ENCODE peak calls at places on chromosomes 4 and X, in eight cellular contexts. One of them, this sample, is unnamed.

GRCh38 chr4:74654230-74654681 is 140.1 kb downstream of the BTC start:
- DNase-seq in psoas muscle: no peak
- DNase-seq in cardiac muscle cell: no peak
- DNase-seq in OCI-LY7: no peak
- DNase-seq in CD8-positive, alpha-beta memory T cell: no peak
- DNase-seq in tibial artery: no peak
- DNase-seq in GM23338: no peak
- DNase-seq in lung: no peak
- DNase-seq in this sample: no peak

GRCh38 chr4:182576609-182577289 is 333.5 kb downstream of the TENM3 start:
- DNase-seq in psoas muscle: no peak
- DNase-seq in cardiac muscle cell: no peak
- DNase-seq in OCI-LY7: no peak
- DNase-seq in CD8-positive, alpha-beta memory T cell: no peak
- DNase-seq in tibial artery: no peak
- DNase-seq in GM23338: peak; percentile 33
- DNase-seq in lung: no peak
- DNase-seq in this sample: no peak

GRCh38 chrX:39133971-39134370 is 332.7 kb downstream of the MID1IP1 start:
- DNase-seq in psoas muscle: no peak
- DNase-seq in cardiac muscle cell: peak; percentile 28
- DNase-seq in OCI-LY7: peak; percentile 24
- DNase-seq in CD8-positive, alpha-beta memory T cell: no peak
- DNase-seq in tibial artery: no peak
- DNase-seq in GM23338: peak; percentile 24
- DNase-seq in lung: no peak
- DNase-seq in this sample: no peak

GRCh38 chr4:177740563-177740962 is 298.3 kb upstream of the AGA start:
- DNase-seq in psoas muscle: no peak
- DNase-seq in cardiac muscle cell: no peak
- DNase-seq in OCI-LY7: no peak
- DNase-seq in CD8-positive, alpha-beta memory T cell: no peak
- DNase-seq in tibial artery: no peak
- DNase-seq in GM23338: no peak
- DNase-seq in lung: no peak
- DNase-seq in this sample: no peak

GRCh38 chr4:24924309-24924781 is 11.5 kb upstream of the CCDC149 start:
- DNase-seq in psoas muscle: no peak
- DNase-seq in cardiac muscle cell: no peak
- DNase-seq in OCI-LY7: no peak
- DNase-seq in CD8-positive, alpha-beta memory T cell: no peak
- DNase-seq in tibial artery: no peak
- DNase-seq in GM23338: no peak
- DNase-seq in lung: no peak
- DNase-seq in this sample: no peak

GRCh38 chrX:119828446-119828845 is 24.3 kb downstream of the UPF3B start:
- DNase-seq in psoas muscle: no peak
- DNase-seq in cardiac muscle cell: no peak
- DNase-seq in OCI-LY7: no peak
- DNase-seq in CD8-positive, alpha-beta memory T cell: no peak
- DNase-seq in tibial artery: no peak
- DNase-seq in GM23338: no peak
- DNase-seq in lung: no peak
- DNase-seq in this sample: no peak

GRCh38 chrX:101415180-101416130 is 7.4 kb downstream of the HNRNPH2 start:
- DNase-seq in psoas muscle: no peak
- DNase-seq in cardiac muscle cell: peak; percentile 60
- DNase-seq in OCI-LY7: peak; percentile 64
- DNase-seq in CD8-positive, alpha-beta memory T cell: peak; percentile 49
- DNase-seq in tibial artery: no peak
- DNase-seq in GM23338: peak; percentile 75
- DNase-seq in lung: peak; percentile 42
- DNase-seq in this sample: peak; percentile 39

GRCh38 chrX:115332832-115333231 is 43.3 kb downstream of the LUZP4 start:
- DNase-seq in psoas muscle: no peak
- DNase-seq in cardiac muscle cell: no peak
- DNase-seq in OCI-LY7: no peak
- DNase-seq in CD8-positive, alpha-beta memory T cell: no peak
- DNase-seq in tibial artery: no peak
- DNase-seq in GM23338: no peak
- DNase-seq in lung: no peak
- DNase-seq in this sample: no peak

GRCh38 chr4:151415978-151416377 is 7.0 kb downstream of the FHIP1A start:
- DNase-seq in psoas muscle: no peak
- DNase-seq in cardiac muscle cell: no peak
- DNase-seq in OCI-LY7: no peak
- DNase-seq in CD8-positive, alpha-beta memory T cell: no peak
- DNase-seq in tibial artery: no peak
- DNase-seq in GM23338: no peak
- DNase-seq in lung: no peak
- DNase-seq in this sample: no peak

GRCh38 chr4:3248178-3248480 is 830 bp upstream of the MSANTD1 start:
- DNase-seq in psoas muscle: no peak
- DNase-seq in cardiac muscle cell: no peak
- DNase-seq in OCI-LY7: no peak
- DNase-seq in CD8-positive, alpha-beta memory T cell: no peak
- DNase-seq in tibial artery: no peak
- DNase-seq in GM23338: no peak
- DNase-seq in lung: no peak
- DNase-seq in this sample: no peak

GRCh38 chr4:107248571-107248970 is 212.5 kb upstream of the DKK2 start:
- DNase-seq in psoas muscle: no peak
- DNase-seq in cardiac muscle cell: no peak
- DNase-seq in OCI-LY7: no peak
- DNase-seq in CD8-positive, alpha-beta memory T cell: no peak
- DNase-seq in tibial artery: no peak
- DNase-seq in GM23338: no peak
- DNase-seq in lung: no peak
- DNase-seq in this sample: no peak

GRCh38 chrX:93673869-93674271 is at the start of gene FAM133A:
- DNase-seq in psoas muscle: no peak
- DNase-seq in cardiac muscle cell: peak; percentile 66
- DNase-seq in OCI-LY7: no peak
- DNase-seq in CD8-positive, alpha-beta memory T cell: no peak
- DNase-seq in tibial artery: no peak
- DNase-seq in GM23338: no peak
- DNase-seq in lung: no peak
- DNase-seq in this sample: no peak

GRCh38 chr4:20253799-20254409 is 2.2 kb downstream of the SLIT2 start:
- DNase-seq in psoas muscle: peak; percentile 49
- DNase-seq in cardiac muscle cell: peak; percentile 48
- DNase-seq in OCI-LY7: no peak
- DNase-seq in CD8-positive, alpha-beta memory T cell: peak; percentile 42
- DNase-seq in tibial artery: peak; percentile 45
- DNase-seq in GM23338: peak; percentile 36
- DNase-seq in lung: no peak
- DNase-seq in this sample: no peak

GRCh38 chrX:82721891-82722290 is 786.2 kb upstream of the POU3F4 start:
- DNase-seq in psoas muscle: no peak
- DNase-seq in cardiac muscle cell: no peak
- DNase-seq in OCI-LY7: no peak
- DNase-seq in CD8-positive, alpha-beta memory T cell: no peak
- DNase-seq in tibial artery: no peak
- DNase-seq in GM23338: no peak
- DNase-seq in lung: no peak
- DNase-seq in this sample: no peak

DNA sequence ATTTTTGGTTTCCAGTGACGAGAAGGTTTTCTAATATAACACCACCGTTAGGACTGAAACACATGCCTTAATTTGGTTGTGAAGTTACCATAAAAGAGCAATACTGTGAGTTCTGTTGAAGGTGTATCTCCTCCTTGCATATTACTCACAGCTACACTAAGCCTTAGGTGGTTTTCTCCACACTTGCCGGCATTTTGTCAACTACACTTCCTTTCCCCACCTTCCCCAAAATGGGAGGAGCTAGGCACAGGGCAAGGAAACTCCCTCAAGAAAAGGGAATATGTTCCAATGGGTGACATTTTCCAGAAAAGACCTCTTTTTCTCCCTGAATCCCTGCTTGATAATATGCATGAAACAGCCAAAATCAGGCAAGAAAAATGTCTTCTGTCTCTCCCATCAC is 44.8 kb downstream of the RELL1 start:
- DNase-seq in psoas muscle: no peak
- DNase-seq in cardiac muscle cell: no peak
- DNase-seq in OCI-LY7: no peak
- DNase-seq in CD8-positive, alpha-beta memory T cell: no peak
- DNase-seq in tibial artery: no peak
- DNase-seq in GM23338: peak; percentile 27
- DNase-seq in lung: no peak
- DNase-seq in this sample: no peak
- H3K4me1 ChIP-seq in psoas muscle: no peaks in the 10 kb centered on the region
- H3K4me1 ChIP-seq in cardiac muscle cell: no peaks in the 10 kb centered on the region
- H3K4me1 ChIP-seq in OCI-LY7: peaks cover 22% of the 10 kb centered on the region
- H3K4me1 ChIP-seq in CD8-positive, alpha-beta memory T cell: no peaks in the 10 kb centered on the region
- H3K4me1 ChIP-seq in tibial artery: no peaks in the 10 kb centered on the region
- H3K4me1 ChIP-seq in GM23338: peaks cover 28% of the 10 kb centered on the region
- H3K4me1 ChIP-seq in lung: no peaks in the 10 kb centered on the region
- H3K4me1 ChIP-seq in this sample: peaks cover 5% of the 10 kb centered on the region

GRCh38 chr4:68344049-68344448 is 5.8 kb downstream of the YTHDC1 start:
- DNase-seq in psoas muscle: no peak
- DNase-seq in cardiac muscle cell: no peak
- DNase-seq in OCI-LY7: no peak
- DNase-seq in CD8-positive, alpha-beta memory T cell: no peak
- DNase-seq in tibial artery: no peak
- DNase-seq in GM23338: no peak
- DNase-seq in lung: no peak
- DNase-seq in this sample: no peak

GRCh38 chr4:68346461-68346860 is 3.4 kb downstream of the YTHDC1 start:
- DNase-seq in psoas muscle: no peak
- DNase-seq in cardiac muscle cell: no peak
- DNase-seq in OCI-LY7: no peak
- DNase-seq in CD8-positive, alpha-beta memory T cell: no peak
- DNase-seq in tibial artery: no peak
- DNase-seq in GM23338: no peak
- DNase-seq in lung: no peak
- DNase-seq in this sample: no peak

GRCh38 chr4:68338625-68339024 is 11.3 kb downstream of the YTHDC1 start:
- DNase-seq in psoas muscle: no peak
- DNase-seq in cardiac muscle cell: peak; percentile 47
- DNase-seq in OCI-LY7: no peak
- DNase-seq in CD8-positive, alpha-beta memory T cell: no peak
- DNase-seq in tibial artery: no peak
- DNase-seq in GM23338: no peak
- DNase-seq in lung: no peak
- DNase-seq in this sample: no peak

GRCh38 chr4:68344785-68345184 is 5.1 kb downstream of the YTHDC1 start:
- DNase-seq in psoas muscle: no peak
- DNase-seq in cardiac muscle cell: no peak
- DNase-seq in OCI-LY7: no peak
- DNase-seq in CD8-positive, alpha-beta memory T cell: no peak
- DNase-seq in tibial artery: no peak
- DNase-seq in GM23338: no peak
- DNase-seq in lung: no peak
- DNase-seq in this sample: no peak

DNA sequence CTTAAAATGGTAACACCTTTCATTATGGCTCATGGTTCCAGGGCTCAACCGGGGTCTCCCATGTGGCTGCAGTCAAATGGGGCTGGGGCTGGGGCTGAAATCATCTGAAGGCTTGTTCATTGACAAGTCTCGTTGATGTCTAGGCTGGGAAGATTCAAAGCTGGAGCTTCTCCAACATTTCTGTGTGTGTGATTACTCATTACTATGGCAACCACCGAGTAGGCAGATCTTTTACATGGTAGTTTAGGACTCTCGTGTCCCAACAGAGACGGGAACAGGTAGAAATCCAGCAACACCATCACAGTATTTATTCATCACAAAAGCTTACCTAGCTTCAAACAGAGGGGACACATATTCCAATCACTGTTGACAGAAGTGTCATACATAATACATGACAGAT is 7.8 kb downstream of the YTHDC1 start:
- DNase-seq in psoas muscle: no peak
- DNase-seq in cardiac muscle cell: no peak
- DNase-seq in OCI-LY7: no peak
- DNase-seq in CD8-positive, alpha-beta memory T cell: no peak
- DNase-seq in tibial artery: no peak
- DNase-seq in GM23338: peak; percentile 24
- DNase-seq in lung: no peak
- DNase-seq in this sample: no peak
- H3K4me1 ChIP-seq in psoas muscle: peaks cover 87% of the 10 kb centered on the region
- H3K4me1 ChIP-seq in cardiac muscle cell: peaks cover 52% of the 10 kb centered on the region
- H3K4me1 ChIP-seq in OCI-LY7: peaks cover 13% of the 10 kb centered on the region
- H3K4me1 ChIP-seq in CD8-positive, alpha-beta memory T cell: peaks cover 74% of the 10 kb centered on the region
- H3K4me1 ChIP-seq in tibial artery: peaks cover 42% of the 10 kb centered on the region
- H3K4me1 ChIP-seq in GM23338: peaks cover 62% of the 10 kb centered on the region
- H3K4me1 ChIP-seq in lung: peaks cover 39% of the 10 kb centered on the region
- H3K4me1 ChIP-seq in this sample: peaks cover 20% of the 10 kb centered on the region

DNA sequence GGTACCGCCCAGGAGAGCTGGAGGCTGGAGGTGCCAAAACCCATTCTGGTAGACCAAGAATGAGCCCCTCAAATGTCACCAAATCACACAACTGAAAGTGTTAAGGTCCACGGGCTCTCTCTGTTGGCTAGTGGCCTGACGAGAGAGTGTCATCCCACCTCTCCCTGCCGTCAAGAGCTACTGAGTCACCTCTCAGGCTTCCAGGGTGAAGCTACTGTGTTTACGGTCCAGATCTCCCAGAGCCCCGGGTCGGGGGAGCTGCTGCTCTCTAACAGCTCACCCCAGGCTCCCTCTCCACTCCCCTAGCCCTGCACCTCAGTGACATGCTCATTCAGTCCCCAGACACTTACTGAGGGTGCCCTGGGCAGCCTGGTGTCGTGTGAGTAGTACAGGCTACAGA is 59.2 kb downstream of the ADGRG2 start:
- DNase-seq in psoas muscle: no peak
- DNase-seq in cardiac muscle cell: no peak
- DNase-seq in OCI-LY7: no peak
- DNase-seq in CD8-positive, alpha-beta memory T cell: no peak
- DNase-seq in tibial artery: no peak
- DNase-seq in GM23338: no peak
- DNase-seq in lung: no peak
- DNase-seq in this sample: no peak
- H3K4me1 ChIP-seq in psoas muscle: no peaks in the 10 kb centered on the region
- H3K4me1 ChIP-seq in cardiac muscle cell: no peaks in the 10 kb centered on the region
- H3K4me1 ChIP-seq in OCI-LY7: no peaks in the 10 kb centered on the region
- H3K4me1 ChIP-seq in CD8-positive, alpha-beta memory T cell: no peaks in the 10 kb centered on the region
- H3K4me1 ChIP-seq in tibial artery: no peaks in the 10 kb centered on the region
- H3K4me1 ChIP-seq in GM23338: peaks cover 10% of the 10 kb centered on the region
- H3K4me1 ChIP-seq in lung: no peaks in the 10 kb centered on the region
- H3K4me1 ChIP-seq in this sample: no peaks in the 10 kb centered on the region

DNA sequence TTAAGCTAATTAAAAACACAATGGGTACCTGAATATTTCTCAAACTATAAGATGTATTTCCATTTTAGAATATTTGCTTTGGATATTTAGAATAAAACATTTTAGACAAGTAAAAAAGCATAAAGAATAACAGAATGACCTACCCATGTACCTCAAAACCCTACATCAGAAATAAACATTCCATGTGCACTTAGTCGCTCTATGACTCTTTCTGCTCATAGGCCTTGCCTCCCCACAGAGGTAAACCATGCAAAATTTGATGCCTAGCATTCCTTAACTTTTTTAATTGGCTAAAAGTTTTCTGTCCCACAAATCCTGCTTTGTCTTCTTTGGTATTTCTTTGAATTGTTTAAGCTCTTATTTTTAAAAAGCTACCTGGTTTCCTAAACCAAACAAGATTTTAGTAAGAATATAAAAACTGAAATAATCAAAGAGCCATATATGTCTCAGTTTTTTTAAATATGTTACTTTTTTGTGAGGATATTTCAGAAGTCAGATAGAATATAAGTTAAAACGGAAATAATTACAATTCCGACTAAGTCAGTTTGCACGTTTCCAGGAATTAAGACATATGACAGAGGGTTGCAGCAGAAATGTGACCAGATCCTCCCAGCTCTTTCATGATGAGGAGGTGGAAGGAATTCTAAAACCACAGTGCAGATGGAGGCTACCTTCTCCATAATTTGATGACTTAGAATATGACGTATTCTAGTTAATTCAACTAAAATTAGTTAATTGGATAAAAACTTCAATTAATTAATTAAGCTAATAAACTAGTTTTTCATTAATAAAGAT is 102.5 kb downstream of the FIP1L1 start:
- DNase-seq in psoas muscle: no peak
- DNase-seq in cardiac muscle cell: no peak
- DNase-seq in OCI-LY7: no peak
- DNase-seq in CD8-positive, alpha-beta memory T cell: no peak
- DNase-seq in tibial artery: no peak
- DNase-seq in GM23338: no peak
- DNase-seq in lung: no peak
- DNase-seq in this sample: no peak
- H3K4me1 ChIP-seq in psoas muscle: no peaks in the 10 kb centered on the region
- H3K4me1 ChIP-seq in cardiac muscle cell: no peaks in the 10 kb centered on the region
- H3K4me1 ChIP-seq in OCI-LY7: no peaks in the 10 kb centered on the region
- H3K4me1 ChIP-seq in CD8-positive, alpha-beta memory T cell: no peaks in the 10 kb centered on the region
- H3K4me1 ChIP-seq in tibial artery: no peaks in the 10 kb centered on the region
- H3K4me1 ChIP-seq in GM23338: peaks cover 58% of the 10 kb centered on the region
- H3K4me1 ChIP-seq in lung: no peaks in the 10 kb centered on the region
- H3K4me1 ChIP-seq in this sample: peaks cover 17% of the 10 kb centered on the region

This sample was measured in tibial nerve.